ENCODE peak calls at places on chromosome 17, in eight cellular contexts. V, S, Y, M, X, C, J and A are unnamed samples.

GRCh38 chr17:49101054-49101534 is 31.5 kb upstream of the B4GALNT2 start:
- DNase-seq in Y (no peak), J (no peak), M (peak; percentile 57), V (no peak), S (peak; percentile 95), C (no peak), X (no peak), A (no peak)

GRCh38 chr17:63514477-63514876 is 8.7 kb upstream of the KCNH6 start:
- DNase-seq in V (no peak), Y (no peak), J (no peak), S (no peak), C (no peak), X (no peak), M (no peak), A (no peak)

GRCh38 chr17:64506201-64506575 is at the start of gene DDX5:
- DNase-seq in M (peak; percentile 89), C (peak; percentile 96), J (peak; percentile 99), X (peak; percentile 94), S (no peak), Y (peak; percentile 99), V (peak; percentile 96), A (peak; percentile 98)

GRCh38 chr17:81705518-81706231 is 2.5 kb downstream of the MRPL12 start:
- DNase-seq in V (no peak), X (no peak), C (no peak), J (no peak), S (no peak), M (no peak), Y (no peak), A (no peak)

GRCh38 chr17:80482058-80482318 is 5.6 kb upstream of the NPTX1 start:
- DNase-seq in C (no peak), J (no peak), M (no peak), V (no peak), S (no peak), Y (no peak), X (no peak), A (no peak)

GRCh38 chr17:38338053-38338452 is 5.7 kb downstream of the GPR179 start:
- DNase-seq in V (no peak), X (no peak), C (no peak), J (no peak), M (no peak), Y (no peak), S (no peak), A (peak; percentile 32)

GRCh38 chr17:28937044-28937729 is 14.1 kb downstream of the PHF12 start:
- DNase-seq in C (no peak), J (no peak), M (no peak), X (no peak), S (peak; percentile 77), V (no peak), Y (no peak), A (no peak)

GRCh38 chr17:55285340-55286301 is 20.9 kb downstream of the HLF start:
- DNase-seq in M (no peak), J (no peak), Y (peak; percentile 95), C (no peak), X (no peak), V (peak; percentile 45), S (peak; percentile 47), A (peak; percentile 78)

GRCh38 chr17:38589462-38590114 is 16.2 kb downstream of the SRCIN1 start:
- DNase-seq in V (no peak), Y (no peak), M (no peak), J (no peak), S (no peak), X (no peak), C (no peak), A (no peak)

GRCh38 chr17:33494156-33494555 is 201.1 kb upstream of the ASIC2 start:
- DNase-seq in X (no peak), V (no peak), C (no peak), S (no peak), J (no peak), Y (no peak), M (no peak), A (no peak)

GRCh38 chr17:76630151-76630550 is 13.4 kb downstream of the ST6GALNAC1 start:
- DNase-seq in V (no peak), J (no peak), X (no peak), M (no peak), C (no peak), Y (no peak), S (no peak), A (no peak)

GRCh38 chr17:43723697-43724359 is 34.8 kb downstream of the SOST start:
- DNase-seq in M (peak; percentile 79), X (no peak), C (no peak), V (no peak), J (no peak), Y (no peak), S (peak; percentile 68), A (no peak)

GRCh38 chr17:36947922-36948716 is 635 bp upstream of the AATF start:
- DNase-seq in C (no peak), J (no peak), M (no peak), X (no peak), Y (no peak), S (no peak), V (no peak), A (no peak)

GRCh38 chr17:35023538-35023937 is 40.0 kb downstream of the RFFL start:
- DNase-seq in V (no peak), X (no peak), Y (no peak), C (no peak), M (no peak), S (peak; percentile 76), J (no peak), A (no peak)

GRCh38 chr17:82678265-82678891 is 20.1 kb downstream of the RAB40B start:
- DNase-seq in V (no peak), M (no peak), Y (no peak), X (no peak), J (no peak), S (no peak), C (no peak), A (peak; percentile 31)

GRCh38 chr17:33640629-33641028 is 347.5 kb upstream of the ASIC2 start:
- DNase-seq in X (no peak), C (no peak), J (no peak), Y (no peak), V (no peak), M (no peak), S (no peak), A (no peak)

GRCh38 chr17:40068917-40069750 is 6.4 kb downstream of the THRA start:
- DNase-seq in Y (peak; percentile 93), M (peak; percentile 84), V (peak; percentile 94), S (peak; percentile 26), X (peak; percentile 53), J (peak; percentile 86), C (peak; percentile 62), A (peak; percentile 84)

GRCh38 chr17:40021471-40021961 is 6.3 kb downstream of the CSF3 start:
- DNase-seq in Y (no peak), S (peak; percentile 94), M (peak; percentile 63), V (no peak), J (no peak), X (no peak), C (no peak), A (no peak)

GRCh38 chr17:56112086-56112485 is 41.2 kb upstream of the ANKFN1 start:
- DNase-seq in J (no peak), S (no peak), V (no peak), C (no peak), X (no peak), M (peak; percentile 4), Y (no peak), A (no peak)

GRCh38 chr17:2111691-2112090 is 56.8 kb downstream of the HIC1 start:
- DNase-seq in Y (no peak), S (peak; percentile 22), M (peak; percentile 35), J (no peak), X (no peak), C (no peak), V (no peak), A (no peak)

GRCh38 chr17:48597492-48597774 is 3.9 kb upstream of the HOXB5 start:
- DNase-seq in S (no peak), X (no peak), C (no peak), M (no peak), Y (no peak), J (no peak), V (no peak), A (no peak)

GRCh38 chr17:13269196-13269595 is 251.4 kb upstream of the ELAC2 start:
- DNase-seq in J (no peak), X (no peak), M (no peak), V (no peak), Y (no peak), S (peak; percentile 1), C (no peak), A (no peak)

GRCh38 chr17:63960006-63960405 is 12.7 kb downstream of the SCN4A start:
- DNase-seq in Y (no peak), C (no peak), M (no peak), V (no peak), S (no peak), X (no peak), J (no peak), A (no peak)

GRCh38 chr17:330993-331701 is 21.5 kb downstream of the RPH3AL start:
- DNase-seq in S (no peak), V (peak; percentile 45), J (no peak), M (no peak), Y (peak; percentile 89), C (no peak), X (no peak), A (no peak)

GRCh38 chr17:79036609-79037008 is 12.6 kb downstream of the C1QTNF1 start:
- DNase-seq in X (no peak), S (peak; percentile 81), Y (no peak), V (no peak), J (no peak), C (no peak), M (peak; percentile 93), A (no peak)